ENCODE peak calls at places on chromosomes 12 and 14, in five cellular contexts. I is Caco-2; A is AG04449; F is IMR-90; R is CD8-positive, alpha-beta memory T cell. M is an unnamed sample.

GRCh38 chr14:64707661-64708060 is 3.4 kb downstream of the PLEKHG3 start:
- DNase-seq in I (no peak), A (peak; percentile 59), F (peak; percentile 85), R (no peak), M (no peak)

GRCh38 chr12:20364501-20364900 is 3.8 kb upstream of the PDE3A start:
- DNase-seq in I (no peak), A (no peak), F (no peak), R (no peak), M (no peak)

GRCh38 chr12:102232446-102232845 is 34.8 kb upstream of the PMCH start:
- DNase-seq in I (no peak), A (no peak), F (peak; percentile 35), R (no peak), M (peak; percentile 65)

GRCh38 chr12:49133014-49133413 is 1.8 kb upstream of the TUBA1B start:
- DNase-seq in I (no peak), A (no peak), F (no peak), R (no peak), M (no peak)

GRCh38 chr12:65537978-65538377 is 259.5 kb downstream of the MSRB3 start:
- DNase-seq in I (no peak), A (no peak), F (no peak), R (no peak), M (no peak)

GRCh38 chr12:52126605-52127578 is 47.4 kb downstream of the SMIM41 start:
- DNase-seq in I (no peak), A (no peak), F (peak; percentile 39), R (no peak), M (no peak)

GRCh38 chr12:117125275-117125613 is 26.0 kb upstream of the TESC start:
- DNase-seq in I (no peak), A (no peak), F (peak; percentile 24), R (no peak), M (no peak)

GRCh38 chr14:100714205-100714781 is 12.4 kb upstream of the DLK1 start:
- DNase-seq in I (no peak), A (no peak), F (no peak), R (no peak), M (no peak)

GRCh38 chr14:67853207-67853606 is 33.6 kb downstream of the RAD51B start:
- DNase-seq in I (no peak), A (no peak), F (no peak), R (no peak), M (no peak)

GRCh38 chr14:104349950-104350349 is 211.6 kb downstream of the KIF26A start:
- DNase-seq in I (no peak), A (no peak), F (no peak), R (peak; percentile 0), M (no peak)

GRCh38 chr14:94397279-94397898 is 9.0 kb upstream of the SERPINA1 start:
- DNase-seq in I (no peak), A (no peak), F (no peak), R (no peak), M (no peak)

GRCh38 chr14:94001501-94002396 is 4.6 kb downstream of the CCDC197 start:
- DNase-seq in I (peak; percentile 62), A (no peak), F (peak; percentile 67), R (peak; percentile 40), M (peak; percentile 47)

GRCh38 chr12:116142936-116143882 is 134.3 kb downstream of the MED13L start:
- DNase-seq in I (no peak), A (no peak), F (peak; percentile 89), R (no peak), M (peak; percentile 72)

GRCh38 chr12:96036765-96037455 is 1.5 kb upstream of the LTA4H start:
- DNase-seq in I (no peak), A (no peak), F (peak; percentile 82), R (no peak), M (no peak)

GRCh38 chr14:58077621-58078020 is 74.4 kb downstream of the ARMH4 start:
- DNase-seq in I (no peak), A (no peak), F (peak; percentile 46), R (no peak), M (no peak)

GRCh38 chr14:105646175-105646574 is 119.8 kb downstream of the TMEM121 start:
- DNase-seq in I (no peak), A (no peak), F (no peak), R (no peak), M (no peak)

GRCh38 chr12:53232641-53233538 is 881 bp upstream of the RARG start:
- DNase-seq in I (no peak), A (no peak), F (no peak), R (peak; percentile 30), M (no peak)

GRCh38 chr14:25049559-25050493 is at the start of gene STXBP6:
- DNase-seq in I (peak; percentile 74), A (no peak), F (peak; percentile 65), R (no peak), M (no peak)

GRCh38 chr14:48726080-48726642 is 860.0 kb downstream of the RPS29 start:
- DNase-seq in I (no peak), A (no peak), F (peak; percentile 27), R (no peak), M (no peak)

GRCh38 chr14:103542545-103543088 is 13.6 kb downstream of the TRMT61A start:
- DNase-seq in I (no peak), A (no peak), F (no peak), R (no peak), M (no peak)

GRCh38 chr12:79883216-79883615 is 51.7 kb downstream of the PPP1R12A start:
- DNase-seq in I (no peak), A (no peak), F (peak; percentile 68), R (no peak), M (no peak)

GRCh38 chr12:71626098-71626497 is 37.5 kb downstream of the ZFC3H1 start:
- DNase-seq in I (no peak), A (no peak), F (no peak), R (no peak), M (no peak)

GRCh38 chr14:91349481-91350074 is 68.0 kb downstream of the CCDC88C start:
- DNase-seq in I (no peak), A (no peak), F (no peak), R (peak; percentile 53), M (no peak)

GRCh38 chr12:19382111-19382526 is 57.2 kb upstream of the AEBP2 start:
- DNase-seq in I (peak; percentile 34), A (peak; percentile 72), F (peak; percentile 93), R (no peak), M (peak; percentile 50)

GRCh38 chr14:92728781-92729364 is 19.6 kb downstream of the LGMN start:
- DNase-seq in I (no peak), A (no peak), F (peak; percentile 31), R (no peak), M (peak; percentile 29)

GRCh38 chr12:19620222-19620621 is 180.9 kb downstream of the AEBP2 start:
- DNase-seq in I (no peak), A (no peak), F (no peak), R (no peak), M (no peak)

DNA sequence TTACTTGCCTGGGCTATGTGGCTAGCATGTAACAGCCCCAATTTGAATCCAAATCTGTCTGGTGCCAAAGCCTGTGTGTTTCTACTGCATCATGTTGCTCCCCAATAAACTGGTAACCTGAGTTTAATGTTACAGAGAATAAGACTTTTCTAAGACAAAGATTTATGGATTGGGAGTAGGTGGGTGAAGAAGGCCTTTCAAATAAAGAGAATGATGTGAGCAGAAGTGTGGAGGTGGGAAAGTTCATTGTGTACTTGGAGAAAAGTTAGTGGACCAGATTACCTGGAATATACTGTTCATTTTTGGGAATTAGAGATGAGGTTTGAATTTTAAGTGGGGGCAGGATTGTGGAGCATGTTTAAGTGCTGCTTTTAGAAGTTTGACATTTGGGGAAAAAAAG is 3.0 kb downstream of the FRS2 start:
- DNase-seq in I (no peak), A (no peak), F (no peak), R (no peak), M (no peak)
- H3K4me3 ChIP-seq in I (no peak overlapping the region), A (no peak overlapping the region), F (no peak overlapping the region), R (no peak overlapping the region), M (no peak overlapping the region)

GRCh38 chr12:75997658-75998057 is 33.9 kb downstream of the PHLDA1 start:
- DNase-seq in I (no peak), A (no peak), F (no peak), R (no peak), M (no peak)
- H3K4me3 ChIP-seq in I (no peak overlapping the region), A (no peak overlapping the region), F (no peak overlapping the region), R (no peak overlapping the region), M (no peak overlapping the region)

GRCh38 chr12:112735296-112735695 is 56.3 kb upstream of the RPH3A start:
- DNase-seq in I (no peak), A (no peak), F (no peak), R (no peak), M (no peak)
- H3K4me3 ChIP-seq in I (no peak overlapping the region), A (no peak overlapping the region), F (no peak overlapping the region), R (no peak overlapping the region), M (no peak overlapping the region)

GRCh38 chr12:46965137-46965536 is 114.3 kb upstream of the PCED1B start:
- DNase-seq in I (no peak), A (no peak), F (no peak), R (no peak), M (no peak)
- H3K4me3 ChIP-seq in I (no peak overlapping the region), A (no peak overlapping the region), F (no peak overlapping the region), R (no peak overlapping the region), M (no peak overlapping the region)

GRCh38 chr12:30201301-30202160 is 417.8 kb upstream of the TMTC1 start:
- DNase-seq in I (peak; percentile 48), A (no peak), F (no peak), R (no peak), M (no peak)
- H3K4me3 ChIP-seq in I (no peak overlapping the region), A (no peak overlapping the region), F (no peak overlapping the region), R (no peak overlapping the region), M (no peak overlapping the region)

GRCh38 chr14:74955229-74955999 is at the start of gene PGF:
- DNase-seq in I (peak; percentile 74), A (no peak), F (no peak), R (peak; percentile 22), M (no peak)
- H3K4me3 ChIP-seq in I (peak within 1 kb of the TSS; percentile 60), A (peak within 1 kb of the TSS; percentile 56), F (peak within 1 kb of the TSS; percentile 35), R (peak within 1 kb of the TSS; percentile 34), M (peak within 1 kb of the TSS; percentile 70)